ENCODE peak calls at places on chromosomes 3 and 15, in seven cellular contexts. D is GM23338, O is adrenal gland, N is substantia nigra, Q is OCI-LY7, G is IMR-90, V is right lobe of liver. I is an unnamed sample.

GRCh38 chr3:83559082-83559481 is 1399.7 kb upstream of the CADM2 start:
- DNase-seq in O (no peak), N (no peak), G (no peak), D (no peak), Q (no peak), V (no peak), I (no peak)

GRCh38 chr3:135009014-135009413 is 214.0 kb downstream of the EPHB1 start:
- DNase-seq in N (no peak), D (no peak), G (no peak), V (no peak), O (no peak), Q (no peak), I (no peak)

GRCh38 chr3:111362286-111363009 is 179.5 kb upstream of the CD96 start:
- DNase-seq in D (no peak), N (no peak), Q (no peak), G (no peak), V (no peak), O (no peak), I (no peak)

GRCh38 chr3:183108002-183108449 is 8.7 kb upstream of the MCCC1 start:
- DNase-seq in D (no peak), O (no peak), Q (no peak), V (no peak), G (peak), N (no peak), I (no peak)

GRCh38 chr15:95626501-95627361 is 703.8 kb upstream of the NR2F2 start:
- DNase-seq in Q (no peak), G (peak), N (no peak), O (no peak), D (peak), V (no peak), I (no peak)

GRCh38 chr15:27797765-27798164 is 301.4 kb downstream of the OCA2 start:
- DNase-seq in N (no peak), O (no peak), D (no peak), G (no peak), V (no peak), Q (no peak), I (no peak)

GRCh38 chr3:35643391-35643790 is 4.1 kb downstream of the ARPP21 start:
- DNase-seq in Q (no peak), O (no peak), N (no peak), D (no peak), V (no peak), G (no peak), I (no peak)

GRCh38 chr15:44075535-44075934 is 119.5 kb downstream of the FRMD5 start:
- DNase-seq in V (no peak), D (no peak), Q (no peak), N (no peak), G (no peak), O (no peak), I (no peak)

GRCh38 chr3:67518196-67518595 is 136.2 kb downstream of the SUCLG2 start:
- DNase-seq in N (no peak), G (no peak), Q (no peak), D (no peak), O (no peak), V (no peak), I (no peak)

GRCh38 chr15:88141490-88141889 is 115.0 kb downstream of the NTRK3 start:
- DNase-seq in N (no peak), D (no peak), V (no peak), O (no peak), G (no peak), Q (no peak), I (no peak)

GRCh38 chr3:74607803-74608202 is 6.7 kb downstream of the CNTN3 start:
- DNase-seq in V (no peak), O (no peak), G (no peak), N (no peak), Q (no peak), D (no peak), I (no peak)

GRCh38 chr3:46296826-46297225 is 54.6 kb downstream of the CCR3 start:
- DNase-seq in G (no peak), Q (no peak), N (no peak), V (no peak), D (no peak), O (no peak), I (no peak)

GRCh38 chr3:126599101-126599500 is 40.4 kb upstream of the C3orf22 start:
- DNase-seq in G (no peak), Q (no peak), D (no peak), N (no peak), O (no peak), V (no peak), I (no peak)

GRCh38 chr15:69996321-69996720 is 101.4 kb downstream of the TLE3 start:
- DNase-seq in V (no peak), G (no peak), O (no peak), D (no peak), N (no peak), Q (no peak), I (no peak)

GRCh38 chr3:83435173-83435572 is 1523.6 kb upstream of the CADM2 start:
- DNase-seq in N (no peak), Q (no peak), G (no peak), V (no peak), O (no peak), D (no peak), I (no peak)

GRCh38 chr15:39622660-39623549 is 42.0 kb downstream of the THBS1 start:
- DNase-seq in G (no peak), D (no peak), O (no peak), V (no peak), Q (no peak), N (no peak), I (no peak)

GRCh38 chr3:55690746-55691540 is 203.8 kb upstream of the WNT5A start:
- DNase-seq in O (no peak), G (no peak), N (no peak), D (peak), V (no peak), Q (peak), I (no peak)

GRCh38 chr15:27414168-27414870 is 443.3 kb downstream of the GABRG3 start:
- DNase-seq in D (no peak), V (no peak), N (no peak), Q (no peak), O (no peak), G (no peak), I (no peak)

GRCh38 chr15:72312605-72313447 is 7.1 kb downstream of the CELF6 start:
- DNase-seq in D (peak), Q (peak), N (no peak), O (peak), V (peak), G (peak), I (peak)

GRCh38 chr3:38738630-38739395 is 77.2 kb downstream of the SCN10A start:
- DNase-seq in D (peak), O (peak), G (peak), V (no peak), N (no peak), Q (peak), I (no peak)

GRCh38 chr15:58165661-58166060 is 27.5 kb downstream of the AQP9 start:
- DNase-seq in O (peak), V (peak), Q (no peak), N (no peak), G (peak), D (no peak), I (no peak)

GRCh38 chr15:70518201-70519003 is 245.0 kb downstream of the UACA start:
- DNase-seq in N (no peak), O (no peak), G (no peak), Q (no peak), V (no peak), D (no peak), I (no peak)

GRCh38 chr3:13620281-13620680 is 71.4 kb downstream of the FBLN2 start:
- DNase-seq in O (no peak), D (no peak), V (no peak), Q (no peak), N (no peak), G (no peak), I (no peak)
- H3K27ac ChIP-seq in O (no peak), D (no peak), V (no peak), Q (no peak), N (no peak), G (no peak), I (no peak)

GRCh38 chr15:35999211-35999610 is 453.2 kb upstream of the DPH6 start:
- DNase-seq in N (no peak), V (no peak), G (no peak), D (no peak), O (no peak), Q (no peak), I (no peak)

GRCh38 chr15:36007699-36008098 is 461.7 kb upstream of the DPH6 start:
- DNase-seq in N (no peak), G (no peak), D (no peak), V (no peak), O (no peak), Q (no peak), I (no peak)

GRCh38 chr15:36005542-36005941 is 459.6 kb upstream of the DPH6 start:
- DNase-seq in G (no peak), D (no peak), V (no peak), N (no peak), O (no peak), Q (no peak), I (no peak)

GRCh38 chr15:36008719-36009118 is 462.8 kb upstream of the DPH6 start:
- DNase-seq in D (no peak), N (no peak), V (no peak), G (no peak), O (no peak), Q (no peak), I (no peak)

DNA sequence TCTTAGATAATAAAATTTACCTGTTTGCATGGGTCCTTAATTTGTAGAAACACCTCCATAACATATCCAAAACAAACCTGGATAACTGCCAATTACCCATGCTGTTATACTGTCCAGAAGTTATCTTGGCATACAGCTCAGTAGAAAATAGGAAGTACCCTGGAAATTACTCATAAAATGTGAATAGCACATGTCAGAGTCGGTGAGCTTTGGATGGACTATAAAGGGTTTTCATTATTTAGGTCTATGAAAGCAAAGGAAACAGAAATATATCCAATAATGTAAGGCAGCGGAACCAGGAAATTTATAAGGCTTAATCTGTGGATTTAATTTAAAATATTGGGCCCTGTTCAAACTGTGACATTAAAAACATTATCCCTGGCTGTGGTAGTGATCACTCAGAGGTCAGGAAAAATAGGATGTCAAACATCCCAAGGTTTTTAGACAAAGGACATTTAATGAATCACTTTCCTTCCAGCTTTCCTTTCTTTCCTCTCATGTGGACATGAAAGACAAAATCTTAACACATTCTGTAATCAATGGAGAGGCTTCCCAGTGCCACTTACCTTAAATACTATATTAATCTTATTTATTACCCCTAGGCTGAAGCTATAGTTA is 459.0 kb upstream of the DPH6 start:
- DNase-seq in D (no peak), V (no peak), G (no peak), O (no peak), Q (no peak), N (no peak), I (no peak)
- H3K27ac ChIP-seq in D (no peak), V (no peak), G (no peak), O (no peak), Q (no peak), N (no peak), I (no peak)

GRCh38 chr3:31013843-31014242 is 119.4 kb upstream of the GADL1 start:
- DNase-seq in Q (no peak), G (no peak), D (no peak), V (no peak), N (no peak), O (no peak), I (no peak)
- H3K27ac ChIP-seq in Q (no peak), G (no peak), D (no peak), V (no peak), N (no peak), O (no peak), I (no peak)

DNA sequence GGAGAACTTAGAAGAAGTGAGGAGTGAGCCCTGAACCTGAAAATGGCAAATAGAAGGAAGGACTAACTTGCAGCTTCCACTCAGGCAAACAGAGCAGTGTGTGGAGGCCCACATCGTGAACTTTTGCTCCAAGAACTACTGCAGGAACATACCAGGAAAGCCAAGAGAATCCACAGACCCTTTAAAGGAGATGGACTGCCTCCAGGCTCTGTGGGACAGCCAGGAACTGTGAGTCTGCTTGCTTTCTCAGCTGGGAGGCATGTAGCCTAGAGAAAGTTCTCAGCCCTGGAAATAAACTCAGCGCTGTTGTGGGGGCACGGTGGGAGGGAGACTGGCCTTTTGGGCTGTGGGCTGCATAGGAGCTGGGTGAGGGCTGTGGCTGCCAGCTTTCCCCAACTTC is 93.0 kb downstream of the SNRK start:
- DNase-seq in Q (no peak), V (no peak), N (no peak), D (no peak), O (no peak), G (peak), I (no peak)
- H3K27ac ChIP-seq in Q (no peak), V (no peak), N (no peak), D (no peak), O (no peak), G (peak), I (no peak)

GRCh38 chr15:73800662-73801345 is 47.7 kb upstream of the INSYN1 start:
- DNase-seq in G (peak), O (no peak), D (no peak), N (peak), V (no peak), Q (no peak), I (no peak)
- H3K27ac ChIP-seq in G (peak), O (no peak), D (no peak), N (no peak), V (no peak), Q (no peak), I (no peak)

DNA sequence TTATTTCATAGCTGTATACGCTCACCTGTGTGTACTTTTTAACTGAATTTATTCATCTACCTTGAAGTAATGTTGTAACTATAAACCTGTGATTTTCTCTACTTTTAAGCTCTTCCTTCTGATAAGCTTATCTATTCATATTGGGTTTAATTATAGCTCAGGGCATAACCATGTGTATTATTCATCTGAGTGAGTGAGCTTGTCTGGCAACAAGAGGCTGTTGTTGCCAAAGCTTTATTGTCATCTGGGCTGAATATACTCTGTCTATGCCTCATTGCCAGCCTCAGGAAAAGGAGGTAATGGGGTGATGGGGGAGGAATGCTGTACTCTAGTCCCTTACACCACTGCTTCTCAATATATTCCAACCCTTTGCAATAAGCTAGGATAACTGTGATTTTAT is 292.4 kb downstream of the UBE2E2 start:
- DNase-seq in D (no peak), G (peak), V (no peak), Q (no peak), N (no peak), O (no peak), I (no peak)
- H3K27ac ChIP-seq in D (no peak), G (no peak), V (no peak), Q (no peak), N (no peak), O (no peak), I (no peak)

I was measured in naive thymus-derived CD4-positive, alpha-beta T cell.